ENCODE peak calls at places on chromosomes 11 and 22, in eight cellular contexts. U is fibroblast of lung; N is SK-N-MC; V is suprapubic skin; Y is WERI-Rb-1; D is left lung; J is CD8-positive, alpha-beta T cell; T is BJ. M is an unnamed sample.

GRCh38 chr22:24325105-24325757 is 54.6 kb downstream of the SPECC1L start:
- DNase-seq in T (peak), Y (peak), U (peak), D (no peak), J (no peak), N (peak), V (no peak), M (no peak)

GRCh38 chr11:110429614-110430266 is at the start of gene FDX1:
- DNase-seq in N (no peak), V (peak), D (peak), J (peak), U (peak), Y (peak), T (no peak), M (peak)

GRCh38 chr11:96045622-96046456 is 121.9 kb upstream of the MTMR2 start:
- DNase-seq in T (peak), Y (no peak), J (no peak), D (no peak), V (no peak), U (peak), N (no peak), M (peak)

GRCh38 chr11:70506986-70507385 is 108.7 kb downstream of the CTTN start:
- DNase-seq in V (no peak), Y (no peak), T (no peak), U (no peak), N (no peak), D (peak), J (no peak), M (no peak)

GRCh38 chr22:46865052-46865434 is 102.6 kb downstream of the TBC1D22A start:
- DNase-seq in J (no peak), Y (no peak), V (no peak), N (no peak), T (no peak), D (no peak), U (no peak), M (no peak)

GRCh38 chr22:43901976-43902643 is 10.3 kb upstream of the PNPLA5 start:
- DNase-seq in U (peak), V (no peak), N (no peak), Y (no peak), J (no peak), T (peak), D (no peak), M (no peak)

GRCh38 chr22:45597460-45598192 is 74.0 kb upstream of the ATXN10 start:
- DNase-seq in J (no peak), N (no peak), D (peak), Y (no peak), U (no peak), V (no peak), T (no peak), M (no peak)

GRCh38 chr22:19663286-19663815 is 51.0 kb upstream of the SEPTIN5 start:
- DNase-seq in J (no peak), U (peak), T (no peak), N (no peak), V (peak), D (no peak), Y (peak), M (no peak)

GRCh38 chr11:59719556-59719955 is 5.9 kb upstream of the OR10V1 start:
- DNase-seq in D (no peak), V (no peak), U (no peak), J (no peak), T (no peak), Y (no peak), N (no peak), M (no peak)

GRCh38 chr11:62013266-62014157 is 46.1 kb upstream of the FTH1 start:
- DNase-seq in D (no peak), Y (no peak), V (no peak), U (no peak), N (no peak), T (no peak), J (no peak), M (no peak)

GRCh38 chr22:39690901-39691620 is 120.5 kb downstream of the CACNA1I start:
- DNase-seq in U (no peak), J (no peak), V (no peak), T (no peak), D (peak), N (no peak), Y (peak), M (no peak)

GRCh38 chr11:109704432-109704831 is 282.4 kb downstream of the C11orf87 start:
- DNase-seq in T (no peak), Y (no peak), J (no peak), D (no peak), N (no peak), U (no peak), V (no peak), M (no peak)

GRCh38 chr22:30205281-30206115 is 41.1 kb downstream of the LIF start:
- DNase-seq in Y (peak), V (peak), U (peak), N (no peak), T (peak), D (no peak), J (no peak), M (peak)

GRCh38 chr11:12693485-12694181 is 19.4 kb downstream of the TEAD1 start:
- DNase-seq in Y (no peak), T (peak), J (no peak), V (no peak), N (peak), D (peak), U (peak), M (peak)

GRCh38 chr22:31105282-31105929 is 2.0 kb downstream of the SELENOM start:
- DNase-seq in U (no peak), T (no peak), D (no peak), V (no peak), Y (no peak), J (no peak), N (no peak), M (peak)

GRCh38 chr11:57983211-57983610 is 40.5 kb upstream of the OR9Q1 start:
- DNase-seq in J (no peak), U (no peak), N (no peak), V (no peak), T (no peak), D (no peak), Y (no peak), M (no peak)

GRCh38 chr11:75105462-75105925 is 8.8 kb upstream of the OR2AT4 start:
- DNase-seq in D (no peak), J (no peak), T (no peak), N (no peak), V (no peak), Y (no peak), U (peak), M (no peak)

GRCh38 chr11:11976476-11977187 is 31.8 kb downstream of the DKK3 start:
- DNase-seq in N (no peak), T (no peak), V (no peak), U (peak), J (no peak), D (no peak), Y (no peak), M (peak)

GRCh38 chr11:48167380-48167779 is 49.2 kb upstream of the OR4B1 start:
- DNase-seq in V (no peak), U (peak), Y (no peak), T (no peak), N (no peak), D (no peak), J (no peak), M (no peak)

DNA sequence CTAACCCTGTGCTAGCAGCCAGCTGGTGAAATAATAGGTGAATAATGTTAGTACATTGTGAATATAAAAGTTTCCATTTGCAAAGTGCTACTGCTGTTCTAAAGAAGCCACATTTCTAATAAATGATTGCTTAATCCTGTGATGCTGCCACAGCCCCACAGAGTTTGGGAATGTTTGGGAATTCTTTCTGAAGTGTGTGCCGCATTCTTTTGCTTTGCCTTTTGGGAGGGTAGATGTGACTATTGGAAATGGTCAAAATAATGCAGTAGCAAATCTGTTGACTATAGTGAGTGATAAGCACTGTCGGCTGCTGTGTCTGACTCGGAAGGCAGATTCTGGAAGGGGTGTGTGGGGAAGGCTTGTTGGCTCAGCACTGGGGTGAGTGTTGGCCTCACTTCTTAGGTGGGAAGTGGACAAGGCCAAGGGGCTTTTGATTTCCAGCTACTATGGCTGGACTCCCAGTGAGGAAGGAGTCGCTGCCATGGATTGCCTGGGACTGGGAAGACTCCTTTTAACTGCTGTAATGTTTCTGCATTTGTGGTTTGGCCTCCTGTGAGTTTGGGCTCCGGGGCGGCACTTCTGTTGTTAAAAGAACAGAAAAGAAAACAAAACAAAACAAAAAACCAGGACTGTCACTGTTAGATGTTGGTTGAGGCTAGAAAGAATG is 20.0 kb downstream of the ZBTB16 start:
- DNase-seq in T (no peak), U (no peak), N (no peak), V (no peak), J (no peak), D (no peak), Y (no peak), M (no peak)
- H3K4me3 ChIP-seq in T (no peak), U (no peak), N (no peak), V (peak), J (no peak), D (no peak), Y (no peak), M (peak)

GRCh38 chr11:102824541-102824940 is 18.9 kb downstream of the MMP3 start:
- DNase-seq in N (no peak), Y (no peak), T (no peak), V (no peak), D (no peak), U (no peak), J (no peak), M (no peak)
- H3K4me3 ChIP-seq in N (no peak), Y (no peak), T (no peak), V (no peak), D (no peak), U (no peak), J (no peak), M (no peak)

GRCh38 chr11:66071326-66071870 is 1.3 kb downstream of the PACS1 start:
- DNase-seq in T (no peak), Y (no peak), D (no peak), J (no peak), N (no peak), U (no peak), V (no peak), M (no peak)
- H3K4me3 ChIP-seq in T (peak), Y (peak), D (peak), J (peak), N (peak), U (peak), V (peak), M (peak)

GRCh38 chr11:113026778-113027177 is 65.6 kb downstream of the NCAM1 start:
- DNase-seq in J (no peak), Y (no peak), T (no peak), U (no peak), V (no peak), N (no peak), D (no peak), M (no peak)

GRCh38 chr11:113023986-113024385 is 62.8 kb downstream of the NCAM1 start:
- DNase-seq in Y (no peak), T (no peak), N (no peak), U (no peak), D (no peak), V (no peak), J (no peak), M (no peak)

GRCh38 chr11:113021111-113021510 is 59.9 kb downstream of the NCAM1 start:
- DNase-seq in U (no peak), J (no peak), N (no peak), T (no peak), Y (no peak), D (no peak), V (no peak), M (no peak)

GRCh38 chr11:113022267-113022666 is 61.0 kb downstream of the NCAM1 start:
- DNase-seq in J (no peak), N (no peak), T (peak), D (no peak), Y (no peak), U (peak), V (no peak), M (no peak)

GRCh38 chr11:113023228-113023627 is 62.0 kb downstream of the NCAM1 start:
- DNase-seq in V (no peak), J (no peak), N (no peak), T (peak), U (peak), Y (no peak), D (no peak), M (no peak)
- H3K4me3 ChIP-seq in V (no peak), J (no peak), N (peak), T (no peak), U (no peak), Y (no peak), D (no peak), M (no peak)

GRCh38 chr22:36469094-36469710 is 12.2 kb downstream of the TXN2 start:
- DNase-seq in Y (no peak), D (no peak), N (no peak), U (no peak), J (no peak), T (no peak), V (no peak), M (peak)

GRCh38 chr22:36470162-36470993 is 11.1 kb downstream of the TXN2 start:
- DNase-seq in Y (peak), U (peak), J (peak), V (peak), T (no peak), N (peak), D (peak), M (peak)

GRCh38 chr22:36466258-36466657 is 15.2 kb downstream of the TXN2 start:
- DNase-seq in Y (no peak), V (no peak), T (no peak), J (no peak), N (no peak), U (no peak), D (no peak), M (no peak)

GRCh38 chr22:36467042-36467810 is 14.2 kb downstream of the TXN2 start:
- DNase-seq in N (no peak), U (peak), Y (no peak), D (no peak), V (no peak), T (no peak), J (no peak), M (no peak)

GRCh38 chr22:36467946-36468345 is 13.5 kb downstream of the TXN2 start:
- DNase-seq in Y (no peak), J (no peak), N (no peak), V (no peak), T (peak), D (no peak), U (peak), M (peak)
- H3K4me3 ChIP-seq in Y (no peak), J (no peak), N (no peak), V (no peak), T (no peak), D (no peak), U (peak), M (no peak)

DNA sequence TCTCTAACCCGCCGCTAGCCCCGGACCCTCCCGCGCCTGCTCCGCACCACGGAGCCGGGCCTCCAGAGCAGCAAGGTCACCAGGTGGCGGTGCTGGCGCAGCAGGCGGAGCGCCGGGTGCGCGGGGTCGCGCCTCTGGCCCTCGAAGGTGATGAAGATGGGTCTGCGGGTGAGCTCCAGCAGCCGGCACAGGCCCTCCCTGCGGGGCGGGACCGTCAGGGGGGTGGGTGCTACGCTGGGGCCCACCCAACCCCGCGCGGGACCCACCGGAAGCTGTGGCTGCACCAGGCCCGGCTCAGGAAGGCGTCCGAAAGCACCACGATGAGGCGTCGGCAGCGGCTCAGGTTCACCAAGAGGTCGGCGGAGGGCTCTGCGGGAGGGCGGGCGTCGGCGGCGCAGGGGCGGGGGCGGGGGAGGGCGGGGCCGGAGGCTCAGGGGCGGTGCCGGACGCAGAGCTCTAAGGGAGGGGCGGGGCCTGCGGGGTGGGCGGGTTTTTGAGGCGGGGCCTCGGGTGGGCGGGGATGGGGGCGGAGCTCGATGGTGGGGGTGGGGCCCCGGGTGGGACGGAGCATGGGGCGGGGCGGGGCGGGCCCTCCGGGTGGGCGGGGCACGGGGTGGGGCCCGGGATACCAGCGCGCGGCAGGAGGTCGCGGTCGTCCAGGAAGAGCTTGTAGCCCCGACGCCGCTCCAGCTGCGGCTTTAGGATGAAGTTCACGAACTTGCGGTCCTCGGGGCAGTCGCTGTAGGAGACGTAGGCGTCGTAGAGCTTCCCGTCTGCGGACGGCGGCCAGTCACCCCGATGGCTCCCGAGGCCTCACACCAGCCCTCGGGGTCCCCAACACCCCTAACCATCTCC is 7.8 kb downstream of the SIGIRR start:
- DNase-seq in V (no peak), Y (no peak), T (no peak), N (peak), D (peak), J (peak), U (peak), M (no peak)
- H3K4me3 ChIP-seq in V (peak), Y (no peak), T (peak), N (peak), D (peak), J (peak), U (peak), M (peak)

M was measured in coronary artery.